ENCODE peak calls at places on chromosomes 6 and 20, in seven cellular contexts. N is endothelial cell of umbilical vein, H is prostate gland, O is transverse colon, R is stomach, M is HepG2, L is K562. C is an unnamed sample.

GRCh38 chr20:36408219-36408618 is 102.1 kb downstream of the DLGAP4 start:
- DNase-seq in O (peak), H (no peak), L (peak), R (peak), N (peak), M (peak), C (no peak)

GRCh38 chr6:45148278-45148677 is 179.9 kb upstream of the RUNX2 start:
- DNase-seq in R (no peak), L (no peak), N (no peak), M (no peak), O (no peak), H (no peak), C (no peak)

GRCh38 chr6:127938701-127939100 is 37.8 kb upstream of the THEMIS start:
- DNase-seq in O (no peak), M (no peak), N (peak), L (no peak), R (no peak), H (no peak), C (no peak)

GRCh38 chr6:63740709-63741108 is 105.1 kb downstream of the PHF3 start:
- DNase-seq in L (no peak), H (no peak), O (no peak), R (no peak), M (no peak), N (peak), C (no peak)

GRCh38 chr6:28866342-28867077 is 57.3 kb downstream of the TRIM27 start:
- DNase-seq in H (peak), N (peak), M (peak), R (peak), L (no peak), O (peak), C (peak)

GRCh38 chr6:105594272-105594671 is 191.4 kb upstream of the PREP start:
- DNase-seq in O (no peak), M (no peak), R (no peak), H (peak), N (no peak), L (no peak), C (no peak)

GRCh38 chr6:96899019-96899418 is 1.3 kb upstream of the NDUFAF4 start:
- DNase-seq in H (peak), L (no peak), N (peak), O (peak), R (no peak), M (peak), C (no peak)

GRCh38 chr6:160139420-160139851 is 17.8 kb downstream of the SLC22A1 start:
- DNase-seq in H (no peak), L (no peak), R (no peak), N (no peak), O (no peak), M (no peak), C (no peak)

GRCh38 chr6:105432797-105433196 is 29.9 kb upstream of the PREP start:
- DNase-seq in R (no peak), L (no peak), N (peak), O (no peak), M (peak), H (no peak), C (no peak)

GRCh38 chr6:18464176-18464575 is 77.0 kb downstream of the RNF144B start:
- DNase-seq in R (no peak), N (no peak), L (no peak), O (no peak), H (no peak), M (no peak), C (no peak)

GRCh38 chr6:66326228-66326627 is 619.2 kb upstream of the EYS start:
- DNase-seq in L (no peak), M (no peak), N (no peak), R (no peak), H (no peak), O (no peak), C (no peak)

GRCh38 chr20:62665153-62665754 is 23.0 kb downstream of the SLCO4A1 start:
- DNase-seq in M (no peak), R (no peak), H (no peak), O (no peak), L (no peak), N (no peak), C (no peak)

GRCh38 chr6:105014448-105014847 is 57.5 kb downstream of the LIN28B start:
- DNase-seq in H (no peak), L (no peak), M (no peak), R (no peak), O (no peak), N (no peak), C (no peak)

GRCh38 chr6:165630544-165630953 is 32.5 kb downstream of the PDE10A start:
- DNase-seq in R (no peak), L (no peak), O (no peak), N (peak), M (no peak), H (no peak), C (no peak)

GRCh38 chr20:39333211-39333610 is 371.1 kb downstream of the DHX35 start:
- DNase-seq in R (no peak), O (no peak), H (no peak), M (no peak), N (no peak), L (no peak), C (no peak)

GRCh38 chr6:4189249-4189648 is 53.9 kb upstream of the ECI2 start:
- DNase-seq in N (no peak), O (no peak), R (no peak), M (no peak), L (no peak), H (no peak), C (no peak)

GRCh38 chr20:59810376-59811187 is 122.9 kb downstream of the SYCP2 start:
- DNase-seq in H (no peak), L (no peak), M (no peak), O (no peak), R (peak), N (no peak), C (no peak)

GRCh38 chr20:22557403-22558276 is 26.7 kb downstream of the FOXA2 start:
- DNase-seq in H (no peak), O (no peak), N (no peak), R (no peak), M (no peak), L (no peak), C (no peak)

GRCh38 chr6:134590449-134590848 is 272.5 kb upstream of the SGK1 start:
- DNase-seq in N (no peak), M (no peak), L (no peak), O (no peak), H (no peak), R (no peak), C (no peak)

GRCh38 chr6:81572020-81572419 is 180.5 kb downstream of the TENT5A start:
- DNase-seq in L (no peak), N (no peak), H (no peak), O (no peak), R (no peak), M (no peak), C (no peak)
- TF ChIP-seq POLR2AphosphoS5 in L (no peak), N (no peak), H (peak), O (peak), R (peak), M (no peak), C (no peak)

GRCh38 chr6:26538572-26538902 is 371 bp downstream of the HMGN4 start:
- DNase-seq in R (no peak), O (no peak), M (no peak), L (no peak), N (no peak), H (no peak), C (no peak)

GRCh38 chr6:26536571-26537159 is 1.5 kb upstream of the HMGN4 start:
- DNase-seq in O (peak), H (no peak), N (peak), M (peak), L (no peak), R (no peak), C (no peak)

GRCh38 chr6:26537846-26538571 is at the start of gene HMGN4:
- DNase-seq in R (peak), H (peak), L (peak), O (peak), M (peak), N (peak), C (peak)

GRCh38 chr6:26538936-26539615 is 910 bp downstream of the HMGN4 start:
- DNase-seq in H (no peak), O (no peak), R (no peak), M (no peak), N (no peak), L (no peak), C (no peak)

GRCh38 chr6:26537160-26537845 is 863 bp upstream of the HMGN4 start:
- DNase-seq in H (peak), L (peak), O (peak), N (peak), M (peak), R (peak), C (no peak)
- TF ChIP-seq POLR2A in H (no peak), L (peak), O (no peak), N (no peak), M (peak), R (no peak), C (no peak)

DNA sequence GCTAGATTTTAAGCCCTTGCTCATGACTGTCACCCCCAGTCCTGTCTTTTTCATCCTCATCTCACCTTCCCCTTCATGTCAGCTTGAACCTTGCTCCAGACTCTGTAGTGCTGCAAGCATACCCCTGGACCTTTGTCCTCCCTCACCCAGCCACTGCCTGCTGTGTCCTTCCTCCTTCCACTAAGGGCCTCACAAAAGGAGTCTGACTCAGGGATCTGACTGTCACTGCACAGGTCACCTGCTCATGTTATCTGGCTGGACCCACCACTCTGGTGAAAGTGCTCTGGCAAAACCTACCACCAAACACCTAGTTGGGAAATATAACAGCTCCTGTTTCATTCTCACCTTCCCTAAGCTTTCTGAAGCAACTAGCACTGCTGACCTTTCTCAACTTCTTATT is 151.4 kb downstream of the INSM1 start:
- DNase-seq in H (no peak), N (no peak), R (no peak), O (peak), L (no peak), M (peak), C (no peak)
- TF ChIP-seq POLR2AphosphoS5 in H (no peak), N (no peak), R (no peak), O (no peak), L (no peak), M (no peak), C (no peak)

DNA sequence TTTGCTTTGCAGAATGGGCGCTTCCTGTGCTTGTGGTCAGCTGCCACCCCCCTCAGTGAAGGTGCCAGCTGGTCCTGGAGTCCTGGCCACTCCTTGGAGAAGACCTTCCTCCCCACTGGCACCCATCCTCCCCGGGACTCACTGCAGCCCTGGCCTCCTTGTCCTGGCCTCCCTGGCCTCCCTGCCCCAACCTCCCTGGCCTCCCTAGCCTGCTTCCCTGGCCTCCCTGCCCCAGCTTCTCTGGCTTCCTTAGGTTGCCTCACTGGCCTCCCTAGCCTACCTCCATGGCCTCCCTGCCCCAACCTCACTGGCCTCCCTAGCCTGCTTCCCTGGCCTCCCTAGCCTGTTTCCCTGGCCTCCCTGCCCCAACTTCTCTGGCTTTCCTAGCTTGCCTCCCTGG is 297.8 kb downstream of the CDH4 start:
- DNase-seq in L (no peak), O (no peak), R (no peak), M (no peak), N (no peak), H (no peak), C (no peak)
- TF ChIP-seq POLR2A in L (no peak), O (no peak), R (no peak), M (no peak), N (no peak), H (no peak), C (no peak)

GRCh38 chr6:139981066-139981624 is 606.7 kb upstream of the CITED2 start:
- DNase-seq in M (no peak), R (no peak), L (no peak), H (no peak), N (no peak), O (no peak), C (no peak)

GRCh38 chr6:139982652-139983051 is 608.2 kb upstream of the CITED2 start:
- DNase-seq in O (no peak), N (peak), M (no peak), L (no peak), R (no peak), H (no peak), C (no peak)

GRCh38 chr6:139983555-139984276 is 609.3 kb upstream of the CITED2 start:
- DNase-seq in R (no peak), H (no peak), L (no peak), M (no peak), N (no peak), O (no peak), C (no peak)

GRCh38 chr6:139984317-139984716 is 609.9 kb upstream of the CITED2 start:
- DNase-seq in O (no peak), H (no peak), N (no peak), L (no peak), R (no peak), M (no peak), C (no peak)

DNA sequence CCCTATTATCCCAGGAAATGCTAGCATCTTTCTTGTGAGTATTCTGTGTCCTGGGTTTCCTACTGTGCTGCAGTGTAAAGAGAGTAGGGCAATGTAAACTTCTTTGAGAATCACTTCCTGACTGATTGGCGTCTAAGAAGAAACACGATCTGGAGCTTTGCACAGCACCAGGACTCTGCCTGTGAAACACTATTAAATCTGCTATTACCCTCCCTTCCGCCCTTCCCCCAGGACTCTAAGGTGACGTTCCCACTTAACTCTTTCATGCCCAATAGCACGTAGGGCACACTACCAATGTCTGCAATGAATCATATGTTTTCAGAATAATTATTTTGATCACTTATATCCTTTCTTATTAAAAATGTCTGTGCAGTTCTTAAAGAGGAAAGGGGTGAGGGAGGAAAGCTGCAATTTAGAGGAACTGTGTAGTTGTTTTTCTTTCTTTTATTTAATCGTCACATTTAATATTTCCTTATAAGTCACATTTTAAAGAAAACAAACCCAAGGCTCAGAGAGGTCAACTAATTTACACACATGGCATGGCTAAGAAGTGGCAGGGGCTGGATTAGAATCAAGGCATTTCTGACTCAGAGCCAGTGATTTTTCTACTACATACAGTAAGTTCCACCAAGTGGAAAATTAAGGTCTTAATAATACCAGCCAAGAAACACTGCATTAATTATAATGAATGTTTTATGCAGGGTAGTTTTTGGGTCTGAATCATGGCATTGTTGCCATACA is 607.5 kb upstream of the CITED2 start:
- DNase-seq in O (peak), R (no peak), N (peak), L (no peak), M (no peak), H (peak), C (no peak)
- TF ChIP-seq POLR2AphosphoS5 in O (no peak), R (no peak), N (no peak), L (no peak), M (no peak), H (peak), C (no peak)

GRCh38 chr20:13638496-13639477 is at the start of gene TASP1:
- DNase-seq in N (peak), L (peak), R (peak), M (peak), H (peak), O (peak), C (peak)
- TF ChIP-seq POLR2A in N (peak), L (peak), R (no peak), M (peak), H (peak), O (peak), C (peak)

GRCh38 chr20:44885392-44886275 is at the start of gene YWHAB:
- DNase-seq in O (peak), N (peak), M (peak), R (peak), L (peak), H (peak), C (peak)

GRCh38 chr20:44883214-44883902 is 2.1 kb upstream of the YWHAB start:
- DNase-seq in N (no peak), O (no peak), M (peak), L (no peak), H (no peak), R (no peak), C (no peak)

GRCh38 chr20:44886276-44886671 is 769 bp downstream of the YWHAB start:
- DNase-seq in L (peak), M (no peak), O (no peak), H (no peak), R (no peak), N (peak), C (no peak)

GRCh38 chr20:44886828-44887227 is 1.3 kb downstream of the YWHAB start:
- DNase-seq in R (no peak), M (no peak), O (no peak), H (no peak), N (no peak), L (no peak), C (no peak)

DNA sequence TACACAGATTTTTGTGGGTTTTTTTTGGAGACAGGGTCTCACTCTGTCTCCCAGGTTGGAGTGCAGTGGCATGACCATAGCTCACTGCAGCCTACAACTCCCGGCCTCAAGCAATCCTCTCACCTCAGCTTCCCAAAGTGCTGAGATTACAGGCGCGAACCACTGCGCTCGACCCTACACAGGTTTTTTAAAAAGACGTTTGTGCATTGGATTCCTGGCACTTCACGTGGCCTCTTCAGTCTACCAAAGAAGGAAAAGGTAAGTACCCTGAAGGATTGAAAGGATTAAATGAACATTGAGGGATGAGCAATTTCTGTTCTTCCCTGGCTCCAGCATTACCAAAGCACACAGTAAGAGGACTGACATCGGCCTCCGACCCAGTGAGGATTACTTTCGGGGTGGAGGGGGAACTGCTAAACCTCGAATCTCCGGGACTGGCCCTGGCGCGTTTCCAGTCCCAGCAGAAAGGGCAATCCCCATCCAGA is 556 bp upstream of the YWHAB start:
- DNase-seq in H (no peak), L (no peak), N (no peak), O (no peak), R (no peak), M (no peak), C (no peak)
- TF ChIP-seq POLR2AphosphoS5 in H (no peak), L (no peak), N (no peak), O (no peak), R (no peak), M (no peak), C (no peak)

GRCh38 chr6:167826230-167827061 is at the start of gene AFDN:
- DNase-seq in N (no peak), O (peak), R (peak), L (peak), M (no peak), H (peak), C (peak)
- TF ChIP-seq POLR2A in N (no peak), O (peak), R (no peak), L (no peak), M (peak), H (peak), C (no peak)

C was measured in GM12891.